ENCODE peak calls at places on chromosomes 16 and 17, in four cellular contexts. N is NCI-H1694 treated with DMSO at 0.1 percent for 48 hours, H is cardiac fibroblast, I is iris pigment epithelial cell. P is an unnamed sample.

GRCh38 chr17:64281962-64282752 is 19.1 kb upstream of the TEX2 start:
- DNase-seq in N (peak; percentile 75), H (peak; percentile 89), I (peak; percentile 78), P (peak; percentile 33)

GRCh38 chr16:50326835-50327465 is 41.8 kb downstream of the BRD7 start:
- DNase-seq in N (no peak), H (peak; percentile 37), I (peak; percentile 60), P (peak; percentile 38)

GRCh38 chr16:35798885-35799426 is 2339.5 kb downstream of the TP53TG3F start:
- DNase-seq in N (peak; percentile 86), H (no peak), I (no peak), P (no peak)

GRCh38 chr17:7048968-7049367 is 5.1 kb upstream of the SLC16A11 start:
- DNase-seq in N (no peak), H (no peak), I (no peak), P (no peak)

GRCh38 chr17:64779344-64780095 is 117.4 kb upstream of the SMURF2 start:
- DNase-seq in N (no peak), H (no peak), I (no peak), P (no peak)

GRCh38 chr16:3086596-3087242 is 12.4 kb downstream of the ZSCAN10 start:
- DNase-seq in N (no peak), H (peak; percentile 7), I (no peak), P (no peak)

GRCh38 chr16:77387075-77387474 is 47.8 kb downstream of the ADAMTS18 start:
- DNase-seq in N (no peak), H (no peak), I (no peak), P (no peak)

GRCh38 chr17:8728251-8728925 is 16.2 kb downstream of the CCDC42 start:
- DNase-seq in N (no peak), H (no peak), I (no peak), P (no peak)

P was measured in brain microvascular endothelial cell.